ENCODE peak calls at places on chromosome 17, in seven cellular contexts. One of them, this sample, is unnamed. For H3K9me3, H3K36me3 and H3K4me1, the result is how much of the 10 kb centered on the place peaks cover.

GRCh38 chr17:63370696-63371095 is 75.4 kb downstream of the CYB561 start:
- DNase-seq in esophagus squamous epithelium: no peak
- DNase-seq in keratinocyte: no peak
- DNase-seq in tibial nerve: no peak
- DNase-seq in effector memory CD4-positive, alpha-beta T cell: no peak
- DNase-seq in CD4-positive, alpha-beta memory T cell: no peak
- DNase-seq in CD8-positive, alpha-beta memory T cell: no peak
- DNase-seq in this sample: no peak

GRCh38 chr17:48634446-48635208 is 8.5 kb upstream of the HOXB9 start:
- DNase-seq in esophagus squamous epithelium: no peak
- DNase-seq in effector memory CD4-positive, alpha-beta T cell: no peak
- DNase-seq in tibial nerve: no peak
- DNase-seq in CD8-positive, alpha-beta memory T cell: no peak
- DNase-seq in keratinocyte: no peak
- DNase-seq in CD4-positive, alpha-beta memory T cell: no peak
- DNase-seq in this sample: no peak

GRCh38 chr17:44628234-44629188 is 27.8 kb upstream of the MEIOC start:
- DNase-seq in tibial nerve: peak
- DNase-seq in CD4-positive, alpha-beta memory T cell: no peak
- DNase-seq in keratinocyte: no peak
- DNase-seq in CD8-positive, alpha-beta memory T cell: no peak
- DNase-seq in effector memory CD4-positive, alpha-beta T cell: no peak
- DNase-seq in esophagus squamous epithelium: no peak
- DNase-seq in this sample: peak

GRCh38 chr17:37802061-37802460 is 57.2 kb upstream of the HNF1B start:
- DNase-seq in effector memory CD4-positive, alpha-beta T cell: no peak
- DNase-seq in esophagus squamous epithelium: no peak
- DNase-seq in CD4-positive, alpha-beta memory T cell: no peak
- DNase-seq in keratinocyte: no peak
- DNase-seq in CD8-positive, alpha-beta memory T cell: no peak
- DNase-seq in tibial nerve: no peak
- DNase-seq in this sample: no peak

GRCh38 chr17:8855477-8856204 is 11.8 kb downstream of the PIK3R6 start:
- DNase-seq in CD4-positive, alpha-beta memory T cell: no peak
- DNase-seq in effector memory CD4-positive, alpha-beta T cell: no peak
- DNase-seq in keratinocyte: no peak
- DNase-seq in tibial nerve: no peak
- DNase-seq in CD8-positive, alpha-beta memory T cell: no peak
- DNase-seq in esophagus squamous epithelium: no peak
- DNase-seq in this sample: no peak

GRCh38 chr17:78719630-78720298 is 62.3 kb downstream of the CYTH1 start:
- DNase-seq in CD8-positive, alpha-beta memory T cell: no peak
- DNase-seq in CD4-positive, alpha-beta memory T cell: no peak
- DNase-seq in esophagus squamous epithelium: no peak
- DNase-seq in keratinocyte: no peak
- DNase-seq in tibial nerve: no peak
- DNase-seq in effector memory CD4-positive, alpha-beta T cell: no peak
- DNase-seq in this sample: no peak

GRCh38 chr17:32933881-32934280 is 5.9 kb downstream of the TMEM98 start:
- DNase-seq in esophagus squamous epithelium: no peak
- DNase-seq in tibial nerve: no peak
- DNase-seq in keratinocyte: no peak
- DNase-seq in effector memory CD4-positive, alpha-beta T cell: no peak
- DNase-seq in CD8-positive, alpha-beta memory T cell: no peak
- DNase-seq in CD4-positive, alpha-beta memory T cell: no peak
- DNase-seq in this sample: no peak

GRCh38 chr17:12911241-12911640 is 106.6 kb downstream of the ELAC2 start:
- DNase-seq in CD4-positive, alpha-beta memory T cell: no peak
- DNase-seq in esophagus squamous epithelium: no peak
- DNase-seq in effector memory CD4-positive, alpha-beta T cell: no peak
- DNase-seq in keratinocyte: no peak
- DNase-seq in CD8-positive, alpha-beta memory T cell: no peak
- DNase-seq in tibial nerve: no peak
- DNase-seq in this sample: no peak

GRCh38 chr17:42277342-42277712 is 1.1 kb upstream of the STAT5B start:
- DNase-seq in keratinocyte: no peak
- DNase-seq in tibial nerve: no peak
- DNase-seq in CD8-positive, alpha-beta memory T cell: no peak
- DNase-seq in effector memory CD4-positive, alpha-beta T cell: no peak
- DNase-seq in esophagus squamous epithelium: no peak
- DNase-seq in CD4-positive, alpha-beta memory T cell: no peak
- DNase-seq in this sample: no peak

GRCh38 chr17:18158022-18158600 is 25.5 kb upstream of the ALKBH5 start:
- DNase-seq in CD4-positive, alpha-beta memory T cell: peak
- DNase-seq in esophagus squamous epithelium: peak
- DNase-seq in keratinocyte: peak
- DNase-seq in tibial nerve: peak
- DNase-seq in effector memory CD4-positive, alpha-beta T cell: peak
- DNase-seq in CD8-positive, alpha-beta memory T cell: peak
- DNase-seq in this sample: peak

GRCh38 chr17:15381707-15382106 is 40.3 kb upstream of the TEKT3 start:
- DNase-seq in tibial nerve: no peak
- DNase-seq in keratinocyte: no peak
- DNase-seq in effector memory CD4-positive, alpha-beta T cell: no peak
- DNase-seq in CD8-positive, alpha-beta memory T cell: no peak
- DNase-seq in CD4-positive, alpha-beta memory T cell: no peak
- DNase-seq in esophagus squamous epithelium: no peak
- DNase-seq in this sample: no peak

GRCh38 chr17:43936434-43936833 is 5.8 kb downstream of the PPY start:
- DNase-seq in tibial nerve: no peak
- DNase-seq in CD8-positive, alpha-beta memory T cell: no peak
- DNase-seq in effector memory CD4-positive, alpha-beta T cell: no peak
- DNase-seq in CD4-positive, alpha-beta memory T cell: no peak
- DNase-seq in esophagus squamous epithelium: no peak
- DNase-seq in keratinocyte: no peak
- DNase-seq in this sample: no peak

GRCh38 chr17:64466019-64466735 is 17.3 kb downstream of the MILR1 start:
- DNase-seq in effector memory CD4-positive, alpha-beta T cell: no peak
- DNase-seq in keratinocyte: no peak
- DNase-seq in CD4-positive, alpha-beta memory T cell: no peak
- DNase-seq in CD8-positive, alpha-beta memory T cell: no peak
- DNase-seq in esophagus squamous epithelium: no peak
- DNase-seq in tibial nerve: no peak
- DNase-seq in this sample: peak

GRCh38 chr17:146983-147761 is 9.8 kb downstream of the SCGB1C2 start:
- DNase-seq in esophagus squamous epithelium: no peak
- DNase-seq in CD4-positive, alpha-beta memory T cell: no peak
- DNase-seq in effector memory CD4-positive, alpha-beta T cell: no peak
- DNase-seq in tibial nerve: no peak
- DNase-seq in CD8-positive, alpha-beta memory T cell: no peak
- DNase-seq in keratinocyte: no peak
- DNase-seq in this sample: no peak

GRCh38 chr17:31780436-31780835 is 78.6 kb downstream of the COPRS start:
- DNase-seq in effector memory CD4-positive, alpha-beta T cell: no peak
- DNase-seq in esophagus squamous epithelium: no peak
- DNase-seq in CD8-positive, alpha-beta memory T cell: no peak
- DNase-seq in tibial nerve: no peak
- DNase-seq in CD4-positive, alpha-beta memory T cell: no peak
- DNase-seq in keratinocyte: no peak
- DNase-seq in this sample: no peak

GRCh38 chr17:82948957-82949356 is 109.1 kb upstream of the ZNF750 start:
- DNase-seq in keratinocyte: no peak
- DNase-seq in CD8-positive, alpha-beta memory T cell: no peak
- DNase-seq in effector memory CD4-positive, alpha-beta T cell: no peak
- DNase-seq in CD4-positive, alpha-beta memory T cell: no peak
- DNase-seq in tibial nerve: no peak
- DNase-seq in esophagus squamous epithelium: no peak
- DNase-seq in this sample: no peak

GRCh38 chr17:82949361-82949760 is 109.5 kb upstream of the ZNF750 start:
- DNase-seq in CD4-positive, alpha-beta memory T cell: no peak
- DNase-seq in CD8-positive, alpha-beta memory T cell: no peak
- DNase-seq in effector memory CD4-positive, alpha-beta T cell: no peak
- DNase-seq in esophagus squamous epithelium: no peak
- DNase-seq in keratinocyte: no peak
- DNase-seq in tibial nerve: no peak
- DNase-seq in this sample: no peak

GRCh38 chr17:82948081-82948511 is 108.3 kb upstream of the ZNF750 start:
- DNase-seq in CD4-positive, alpha-beta memory T cell: no peak
- DNase-seq in keratinocyte: no peak
- DNase-seq in esophagus squamous epithelium: no peak
- DNase-seq in CD8-positive, alpha-beta memory T cell: no peak
- DNase-seq in effector memory CD4-positive, alpha-beta T cell: no peak
- DNase-seq in tibial nerve: no peak
- DNase-seq in this sample: no peak

GRCh38 chr17:82946081-82946480 is 106.3 kb upstream of the ZNF750 start:
- DNase-seq in keratinocyte: no peak
- DNase-seq in esophagus squamous epithelium: no peak
- DNase-seq in tibial nerve: no peak
- DNase-seq in CD8-positive, alpha-beta memory T cell: no peak
- DNase-seq in effector memory CD4-positive, alpha-beta T cell: no peak
- DNase-seq in CD4-positive, alpha-beta memory T cell: no peak
- DNase-seq in this sample: no peak

DNA sequence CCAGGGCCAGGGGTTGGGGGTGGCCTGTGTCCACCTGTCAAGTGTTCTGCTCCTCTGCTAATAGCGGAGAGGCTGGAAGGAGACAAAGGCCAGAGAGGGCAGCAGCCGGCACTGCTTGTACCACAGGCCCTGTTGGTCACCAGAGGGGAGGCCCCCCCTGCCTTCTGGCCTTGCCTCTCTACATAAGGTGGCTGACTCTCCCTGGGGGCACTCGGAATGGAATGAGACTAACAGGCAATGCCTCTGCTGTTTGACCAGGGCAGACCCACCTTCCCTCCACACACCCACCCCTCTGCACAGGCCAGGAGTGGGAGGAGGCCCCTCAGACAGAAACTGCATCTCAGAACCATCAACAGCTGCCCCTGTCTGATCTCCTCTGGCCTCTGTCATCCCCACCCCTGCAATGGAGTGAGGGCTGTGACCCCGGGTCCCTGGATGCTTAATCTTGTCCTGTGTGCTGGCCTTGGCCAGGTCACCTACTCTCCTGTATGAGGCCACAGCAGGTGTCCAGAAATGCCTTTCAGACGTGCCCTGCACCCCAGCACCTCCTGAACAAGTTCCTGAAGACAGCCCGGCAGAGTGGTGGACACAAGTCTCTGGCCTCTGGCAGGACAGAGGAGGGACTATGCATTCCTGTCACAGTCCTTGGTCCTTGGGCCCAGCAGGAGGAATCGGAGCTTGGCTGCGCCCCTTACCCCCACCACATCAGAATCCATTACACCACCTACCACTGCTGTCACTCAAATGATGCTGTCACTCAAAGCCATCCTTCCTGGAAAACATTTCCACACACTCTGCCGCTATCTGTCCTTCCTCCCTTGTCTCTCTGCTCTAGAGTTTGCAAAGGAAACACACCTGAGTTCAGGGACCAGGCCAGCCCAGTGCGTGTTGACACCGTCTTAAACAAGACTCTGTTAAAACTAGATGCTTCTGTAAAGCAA is 107.5 kb upstream of the ZNF750 start:
- DNase-seq in CD4-positive, alpha-beta memory T cell: no peak
- DNase-seq in esophagus squamous epithelium: no peak
- DNase-seq in tibial nerve: no peak
- DNase-seq in keratinocyte: no peak
- DNase-seq in effector memory CD4-positive, alpha-beta T cell: no peak
- DNase-seq in CD8-positive, alpha-beta memory T cell: no peak
- DNase-seq in this sample: no peak
- H3K9me3 ChIP-seq in CD4-positive, alpha-beta memory T cell: under half
- H3K9me3 ChIP-seq in esophagus squamous epithelium: half or more
- H3K9me3 ChIP-seq in tibial nerve: under half
- H3K9me3 ChIP-seq in keratinocyte: under half
- H3K9me3 ChIP-seq in effector memory CD4-positive, alpha-beta T cell: under half
- H3K9me3 ChIP-seq in CD8-positive, alpha-beta memory T cell: under half
- H3K9me3 ChIP-seq in this sample: under half

GRCh38 chr17:39187152-39187830 is 10.2 kb downstream of the CACNB1 start:
- DNase-seq in esophagus squamous epithelium: no peak
- DNase-seq in tibial nerve: no peak
- DNase-seq in CD8-positive, alpha-beta memory T cell: no peak
- DNase-seq in keratinocyte: no peak
- DNase-seq in effector memory CD4-positive, alpha-beta T cell: no peak
- DNase-seq in CD4-positive, alpha-beta memory T cell: no peak
- DNase-seq in this sample: no peak
- H3K36me3 ChIP-seq in esophagus squamous epithelium: under half
- H3K36me3 ChIP-seq in tibial nerve: half or more
- H3K36me3 ChIP-seq in CD8-positive, alpha-beta memory T cell: under half
- H3K36me3 ChIP-seq in keratinocyte: under half
- H3K36me3 ChIP-seq in effector memory CD4-positive, alpha-beta T cell: under half
- H3K36me3 ChIP-seq in CD4-positive, alpha-beta memory T cell: under half
- H3K36me3 ChIP-seq in this sample: under half

GRCh38 chr17:77036136-77036840 is 104.5 kb upstream of the SEC14L1 start:
- DNase-seq in keratinocyte: no peak
- DNase-seq in esophagus squamous epithelium: no peak
- DNase-seq in tibial nerve: no peak
- DNase-seq in CD4-positive, alpha-beta memory T cell: no peak
- DNase-seq in effector memory CD4-positive, alpha-beta T cell: no peak
- DNase-seq in CD8-positive, alpha-beta memory T cell: no peak
- DNase-seq in this sample: no peak
- H3K4me1 ChIP-seq in keratinocyte: under half
- H3K4me1 ChIP-seq in esophagus squamous epithelium: under half
- H3K4me1 ChIP-seq in tibial nerve: under half
- H3K4me1 ChIP-seq in CD4-positive, alpha-beta memory T cell: under half
- H3K4me1 ChIP-seq in effector memory CD4-positive, alpha-beta T cell: under half
- H3K4me1 ChIP-seq in CD8-positive, alpha-beta memory T cell: under half
- H3K4me1 ChIP-seq in this sample: under half

GRCh38 chr17:74782571-74782970 is 6.4 kb upstream of the NAT9 start:
- DNase-seq in keratinocyte: no peak
- DNase-seq in CD8-positive, alpha-beta memory T cell: no peak
- DNase-seq in CD4-positive, alpha-beta memory T cell: no peak
- DNase-seq in effector memory CD4-positive, alpha-beta T cell: no peak
- DNase-seq in esophagus squamous epithelium: no peak
- DNase-seq in tibial nerve: no peak
- DNase-seq in this sample: no peak

GRCh38 chr17:74786411-74787097 is 10.4 kb upstream of the NAT9 start:
- DNase-seq in CD4-positive, alpha-beta memory T cell: no peak
- DNase-seq in tibial nerve: no peak
- DNase-seq in keratinocyte: no peak
- DNase-seq in esophagus squamous epithelium: no peak
- DNase-seq in effector memory CD4-positive, alpha-beta T cell: no peak
- DNase-seq in CD8-positive, alpha-beta memory T cell: no peak
- DNase-seq in this sample: no peak

GRCh38 chr17:74790206-74791066 is 14.3 kb upstream of the NAT9 start:
- DNase-seq in CD8-positive, alpha-beta memory T cell: no peak
- DNase-seq in esophagus squamous epithelium: no peak
- DNase-seq in CD4-positive, alpha-beta memory T cell: no peak
- DNase-seq in keratinocyte: no peak
- DNase-seq in tibial nerve: no peak
- DNase-seq in effector memory CD4-positive, alpha-beta T cell: no peak
- DNase-seq in this sample: no peak

GRCh38 chr17:74785096-74785980 is 9.2 kb upstream of the NAT9 start:
- DNase-seq in CD8-positive, alpha-beta memory T cell: no peak
- DNase-seq in tibial nerve: no peak
- DNase-seq in effector memory CD4-positive, alpha-beta T cell: no peak
- DNase-seq in CD4-positive, alpha-beta memory T cell: no peak
- DNase-seq in esophagus squamous epithelium: no peak
- DNase-seq in keratinocyte: no peak
- DNase-seq in this sample: no peak

DNA sequence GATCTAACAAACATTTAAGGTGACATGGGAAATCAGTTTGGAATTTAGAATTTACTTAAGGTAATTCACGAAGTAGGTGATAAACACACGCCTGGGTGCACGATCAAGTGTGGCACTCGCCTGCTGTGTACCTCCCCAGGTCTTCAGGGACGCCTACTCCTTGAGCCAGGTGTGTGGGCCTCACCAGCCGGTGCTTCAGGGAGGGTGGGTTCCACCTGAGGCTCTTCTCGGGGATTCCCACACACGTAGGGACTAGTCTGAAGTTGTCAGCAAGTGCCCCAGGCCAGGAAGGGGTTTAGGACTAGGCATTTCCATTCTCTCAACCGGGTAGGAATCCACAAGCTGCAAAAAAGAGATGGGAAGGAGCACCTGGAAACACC is 9.8 kb upstream of the NAT9 start:
- DNase-seq in keratinocyte: no peak
- DNase-seq in CD8-positive, alpha-beta memory T cell: no peak
- DNase-seq in esophagus squamous epithelium: no peak
- DNase-seq in tibial nerve: no peak
- DNase-seq in CD4-positive, alpha-beta memory T cell: no peak
- DNase-seq in effector memory CD4-positive, alpha-beta T cell: no peak
- DNase-seq in this sample: no peak
- H3K9me3 ChIP-seq in keratinocyte: under half
- H3K9me3 ChIP-seq in CD8-positive, alpha-beta memory T cell: under half
- H3K9me3 ChIP-seq in esophagus squamous epithelium: under half
- H3K9me3 ChIP-seq in tibial nerve: under half
- H3K9me3 ChIP-seq in CD4-positive, alpha-beta memory T cell: under half
- H3K9me3 ChIP-seq in effector memory CD4-positive, alpha-beta T cell: under half
- H3K9me3 ChIP-seq in this sample: under half